ENCODE peak calls at places on chromosomes 2 and 18, in eight cellular contexts. T, C, I, R, G, M, V and S are unnamed samples.
A peak's percentile ranks its signal among the peaks of the same experiment; 100 is the strongest.

GRCh38 chr2:240293865-240294461 is 141.5 kb upstream of the GPC1 start:
- DNase-seq in T (no peak), C (no peak), I (peak; percentile 65), R (no peak), G (peak; percentile 56), M (no peak), V (no peak), S (no peak)

GRCh38 chr2:199223791-199224190 is 233.9 kb downstream of the SATB2 start:
- DNase-seq in T (peak; percentile 83), C (peak; percentile 33), I (no peak), R (peak; percentile 15), G (no peak), M (no peak), V (no peak), S (peak; percentile 5)

GRCh38 chr2:226721541-226721940 is 78.1 kb downstream of the IRS1 start:
- DNase-seq in T (no peak), C (no peak), I (peak; percentile 67), R (peak; percentile 66), G (no peak), M (no peak), V (no peak), S (peak; percentile 65)

GRCh38 chr2:34547900-34548299 is 948.8 kb upstream of the FAM98A start:
- DNase-seq in T (no peak), C (no peak), I (no peak), R (no peak), G (no peak), M (no peak), V (no peak), S (no peak)

GRCh38 chr2:42249887-42250286 is 80.7 kb downstream of the EML4 start:
- DNase-seq in T (peak; percentile 13), C (no peak), I (no peak), R (no peak), G (no peak), M (no peak), V (peak; percentile 7), S (no peak)

GRCh38 chr2:188495990-188496431 is 204.3 kb downstream of the GULP1 start:
- DNase-seq in T (peak; percentile 13), C (peak; percentile 97), I (no peak), R (peak; percentile 54), G (no peak), M (peak; percentile 84), V (no peak), S (peak; percentile 59)

GRCh38 chr18:67525328-67526110 is 9.0 kb upstream of the DSEL start:
- DNase-seq in T (peak; percentile 89), C (peak; percentile 97), I (no peak), R (peak; percentile 99), G (peak; percentile 80), M (peak; percentile 96), V (peak; percentile 55), S (peak; percentile 99)

GRCh38 chr2:111679202-111679601 is 204.8 kb downstream of the ANAPC1 start:
- DNase-seq in T (no peak), C (no peak), I (no peak), R (no peak), G (no peak), M (no peak), V (no peak), S (peak; percentile 41)

GRCh38 chr2:246489-247145 is 17.2 kb downstream of the SH3YL1 start:
- DNase-seq in T (peak; percentile 68), C (no peak), I (no peak), R (peak; percentile 80), G (no peak), M (peak; percentile 67), V (peak; percentile 33), S (peak; percentile 64)

GRCh38 chr2:66839551-66840320 is 404.8 kb downstream of the MEIS1 start:
- DNase-seq in T (peak; percentile 98), C (peak; percentile 75), I (no peak), R (peak; percentile 92), G (no peak), M (peak; percentile 99), V (peak; percentile 26), S (peak; percentile 98)

GRCh38 chr2:27303093-27304025 is 4.9 kb downstream of the UCN start:
- DNase-seq in T (peak; percentile 75), C (no peak), I (no peak), R (peak; percentile 83), G (no peak), M (peak; percentile 52), V (peak; percentile 40), S (peak; percentile 73)

GRCh38 chr2:126822921-126823320 is 75.8 kb upstream of the TEX51 start:
- DNase-seq in T (no peak), C (no peak), I (no peak), R (no peak), G (no peak), M (no peak), V (no peak), S (no peak)

GRCh38 chr2:108593547-108594098 is 59.4 kb downstream of the LIMS1 start:
- DNase-seq in T (peak; percentile 87), C (peak; percentile 56), I (no peak), R (peak; percentile 73), G (no peak), M (peak; percentile 72), V (no peak), S (peak; percentile 95)

GRCh38 chr18:44759925-44760342 is 79.2 kb downstream of the SETBP1 start:
- DNase-seq in T (no peak), C (no peak), I (no peak), R (no peak), G (no peak), M (no peak), V (no peak), S (no peak)

GRCh38 chr2:3631851-3632659 is 25.9 kb upstream of the ALLC start:
- DNase-seq in T (no peak), C (no peak), I (no peak), R (no peak), G (peak; percentile 49), M (no peak), V (no peak), S (no peak)

GRCh38 chr2:60565472-60565871 is 12.0 kb upstream of the BCL11A start:
- DNase-seq in T (peak; percentile 45), C (no peak), I (no peak), R (peak; percentile 35), G (no peak), M (no peak), V (no peak), S (peak; percentile 32)
- TF ChIP-seq CTCF in T (peak; percentile 45), C (peak; percentile 37), I (peak; percentile 19), R (no peak), G (no peak), M (peak; percentile 48), V (peak; percentile 38), S (peak; percentile 40)

GRCh38 chr18:58493070-58493469 is 135.8 kb downstream of the ALPK2 start:
- DNase-seq in T (no peak), C (no peak), I (no peak), R (no peak), G (no peak), M (no peak), V (no peak), S (no peak)

GRCh38 chr18:58491113-58491696 is 137.7 kb downstream of the ALPK2 start:
- DNase-seq in T (no peak), C (no peak), I (no peak), R (no peak), G (no peak), M (no peak), V (no peak), S (no peak)

GRCh38 chr18:58493516-58494253 is 135.2 kb downstream of the ALPK2 start:
- DNase-seq in T (peak; percentile 74), C (peak; percentile 27), I (peak; percentile 76), R (peak; percentile 86), G (no peak), M (peak; percentile 51), V (peak; percentile 71), S (peak; percentile 84)

GRCh38 chr18:58490238-58490637 is 138.7 kb downstream of the ALPK2 start:
- DNase-seq in T (no peak), C (no peak), I (no peak), R (no peak), G (no peak), M (no peak), V (no peak), S (no peak)

GRCh38 chr18:58491773-58492752 is 136.8 kb downstream of the ALPK2 start:
- DNase-seq in T (no peak), C (no peak), I (no peak), R (no peak), G (no peak), M (no peak), V (peak; percentile 10), S (no peak)
- TF ChIP-seq CTCF in T (no peak), C (peak; percentile 12), I (no peak), R (no peak), G (no peak), M (no peak), V (peak; percentile 22), S (no peak)

GRCh38 chr18:23503967-23504352 is 649 bp downstream of the RMC1 start:
- DNase-seq in T (no peak), C (no peak), I (no peak), R (no peak), G (no peak), M (no peak), V (no peak), S (peak; percentile 6)

GRCh38 chr18:23502516-23503037 is 734 bp upstream of the RMC1 start:
- DNase-seq in T (no peak), C (no peak), I (no peak), R (no peak), G (no peak), M (no peak), V (no peak), S (no peak)

GRCh38 chr18:23504720-23505119 is 1.4 kb downstream of the RMC1 start:
- DNase-seq in T (no peak), C (no peak), I (no peak), R (no peak), G (no peak), M (no peak), V (no peak), S (no peak)

GRCh38 chr18:23501626-23502025 is 1.7 kb upstream of the RMC1 start:
- DNase-seq in T (no peak), C (no peak), I (no peak), R (no peak), G (no peak), M (no peak), V (no peak), S (no peak)

GRCh38 chr18:23503038-23503966 is at the start of gene RMC1:
- DNase-seq in T (peak; percentile 96), C (peak; percentile 73), I (peak; percentile 99), R (peak; percentile 95), G (peak; percentile 96), M (peak; percentile 89), V (peak; percentile 93), S (peak; percentile 91)
- TF ChIP-seq CTCF in T (peak; percentile 17), C (no peak), I (peak; percentile 26), R (no peak), G (no peak), M (no peak), V (peak; percentile 12), S (peak; percentile 8)

DNA sequence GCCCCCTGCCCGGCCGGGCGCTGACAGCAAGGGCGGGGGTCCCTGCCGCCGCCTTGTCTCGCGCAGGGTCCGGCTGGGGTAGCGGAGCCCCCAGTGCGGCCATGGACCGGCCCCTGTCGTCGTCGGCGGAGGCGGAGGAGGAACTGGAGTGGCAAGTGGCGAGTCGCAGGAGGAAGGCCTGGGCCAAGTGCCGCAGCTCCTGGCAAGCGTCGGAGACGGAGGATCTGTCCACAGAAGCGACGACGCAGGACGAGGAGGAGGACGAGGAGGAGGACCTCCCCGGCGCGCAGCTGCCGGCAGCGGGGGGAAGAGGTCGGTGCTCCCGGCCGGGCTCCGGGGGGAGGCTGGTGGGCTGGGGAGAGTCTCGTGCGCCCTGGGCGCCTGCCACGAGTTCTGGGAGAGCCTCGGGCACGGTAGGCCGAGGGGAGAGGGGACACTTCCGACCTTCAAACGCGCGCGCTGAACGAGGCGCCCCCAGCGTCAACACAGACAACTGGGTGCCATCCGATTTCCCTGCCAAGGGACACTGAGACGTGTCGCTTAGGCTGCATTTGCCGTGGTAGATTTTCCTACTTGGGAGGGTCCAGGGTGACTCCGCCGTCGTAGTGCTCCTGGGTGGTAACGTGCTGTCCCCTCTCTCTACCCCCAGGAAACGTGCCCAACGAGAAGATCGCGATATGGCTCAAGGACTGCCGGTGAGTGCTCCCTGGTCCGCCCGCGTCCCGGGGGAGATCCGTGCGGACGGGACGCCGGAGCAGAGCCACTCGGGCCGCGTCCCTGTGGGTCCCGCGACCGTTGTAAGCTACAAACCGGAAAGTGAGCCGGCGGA is 650 bp downstream of the ITPRID2 start:
- DNase-seq in T (peak; percentile 64), C (no peak), I (peak; percentile 90), R (peak; percentile 71), G (peak; percentile 88), M (peak; percentile 48), V (peak; percentile 63), S (peak; percentile 54)
- TF ChIP-seq CTCF in T (peak; percentile 32), C (peak; percentile 13), I (no peak), R (no peak), G (no peak), M (no peak), V (no peak), S (peak; percentile 14)